ENCODE peak calls at places on chromosomes 13 and 19, in four cellular contexts. One of them, this sample, is unnamed.
A peak's percentile ranks its signal among the peaks of the same experiment; 100 is the strongest.

GRCh38 chr13:60165391-60166099 is 1.8 kb upstream of the DIAPH3 start:
- DNase-seq in OCI-LY7: no peak
- DNase-seq in cardiac muscle cell: no peak
- DNase-seq in mesendoderm: peak; percentile 96
- DNase-seq in this sample: no peak

GRCh38 chr13:51801631-51802099 is 2.3 kb downstream of the DHRS12 start:
- DNase-seq in OCI-LY7: no peak
- DNase-seq in cardiac muscle cell: no peak
- DNase-seq in mesendoderm: peak; percentile 63
- DNase-seq in this sample: no peak

GRCh38 chr19:19491321-19492025 is 23.9 kb downstream of the TSSK6 start:
- DNase-seq in cardiac muscle cell: no peak
- DNase-seq in OCI-LY7: no peak
- DNase-seq in mesendoderm: no peak
- DNase-seq in this sample: no peak

GRCh38 chr19:2428027-2428690 is 773 bp upstream of the TIMM13 start:
- DNase-seq in OCI-LY7: no peak
- DNase-seq in cardiac muscle cell: no peak
- DNase-seq in mesendoderm: peak; percentile 71
- DNase-seq in this sample: no peak

GRCh38 chr13:31424130-31424729 is 224.5 kb downstream of the B3GLCT start:
- DNase-seq in cardiac muscle cell: peak; percentile 81
- DNase-seq in OCI-LY7: peak; percentile 88
- DNase-seq in mesendoderm: peak; percentile 90
- DNase-seq in this sample: peak; percentile 42

GRCh38 chr13:28344163-28344562 is 150.8 kb downstream of the FLT1 start:
- DNase-seq in cardiac muscle cell: no peak
- DNase-seq in mesendoderm: no peak
- DNase-seq in OCI-LY7: no peak
- DNase-seq in this sample: no peak

GRCh38 chr19:41175825-41176734 is 16.9 kb upstream of the CYP2S1 start:
- DNase-seq in OCI-LY7: peak; percentile 24
- DNase-seq in mesendoderm: peak; percentile 99
- DNase-seq in cardiac muscle cell: peak; percentile 75
- DNase-seq in this sample: peak; percentile 77

GRCh38 chr19:53394522-53394973 is 401 bp upstream of the ZNF765 start:
- DNase-seq in mesendoderm: peak; percentile 92
- DNase-seq in cardiac muscle cell: peak; percentile 60
- DNase-seq in OCI-LY7: no peak
- DNase-seq in this sample: peak; percentile 5

GRCh38 chr13:100521912-100522490 is 66.6 kb downstream of the GGACT start:
- DNase-seq in cardiac muscle cell: no peak
- DNase-seq in mesendoderm: no peak
- DNase-seq in OCI-LY7: no peak
- DNase-seq in this sample: no peak

GRCh38 chr13:21322988-21323387 is 136.1 kb downstream of the ZDHHC20 start:
- DNase-seq in mesendoderm: no peak
- DNase-seq in OCI-LY7: no peak
- DNase-seq in cardiac muscle cell: no peak
- DNase-seq in this sample: no peak

GRCh38 chr13:101140087-101140770 is 276.1 kb downstream of the NALCN start:
- DNase-seq in OCI-LY7: no peak
- DNase-seq in mesendoderm: no peak
- DNase-seq in cardiac muscle cell: no peak
- DNase-seq in this sample: no peak

GRCh38 chr13:72808917-72809500 is 27.1 kb downstream of the PIBF1 start:
- DNase-seq in OCI-LY7: peak; percentile 39
- DNase-seq in mesendoderm: peak; percentile 16
- DNase-seq in cardiac muscle cell: peak; percentile 13
- DNase-seq in this sample: no peak

GRCh38 chr19:18677156-18677555 is 6.3 kb upstream of the CRTC1 start:
- DNase-seq in mesendoderm: no peak
- DNase-seq in OCI-LY7: no peak
- DNase-seq in cardiac muscle cell: no peak
- DNase-seq in this sample: no peak

GRCh38 chr19:35889370-35890112 is 10.8 kb downstream of the NFKBID start:
- DNase-seq in cardiac muscle cell: no peak
- DNase-seq in mesendoderm: no peak
- DNase-seq in OCI-LY7: no peak
- DNase-seq in this sample: no peak

GRCh38 chr19:20247016-20247683 is 80.1 kb downstream of the ZNF486 start:
- DNase-seq in mesendoderm: peak; percentile 82
- DNase-seq in cardiac muscle cell: peak; percentile 59
- DNase-seq in OCI-LY7: peak; percentile 77
- DNase-seq in this sample: peak; percentile 25

GRCh38 chr13:66845393-66845792 is 384.7 kb downstream of the PCDH9 start:
- DNase-seq in OCI-LY7: no peak
- DNase-seq in cardiac muscle cell: no peak
- DNase-seq in mesendoderm: no peak
- DNase-seq in this sample: no peak

GRCh38 chr19:31110331-31110730 is 238.9 kb downstream of the TSHZ3 start:
- DNase-seq in OCI-LY7: no peak
- DNase-seq in mesendoderm: peak; percentile 60
- DNase-seq in cardiac muscle cell: peak; percentile 41
- DNase-seq in this sample: no peak

GRCh38 chr13:31846984-31847752 is 107.8 kb downstream of the RXFP2 start:
- DNase-seq in cardiac muscle cell: no peak
- DNase-seq in OCI-LY7: no peak
- DNase-seq in mesendoderm: peak; percentile 29
- DNase-seq in this sample: no peak

GRCh38 chr19:16433986-16434385 is 37.8 kb downstream of the EPS15L1 start:
- DNase-seq in mesendoderm: no peak
- DNase-seq in OCI-LY7: no peak
- DNase-seq in cardiac muscle cell: no peak
- DNase-seq in this sample: no peak

GRCh38 chr19:37813340-37813739 is 34.0 kb upstream of the ZNF573 start:
- DNase-seq in cardiac muscle cell: no peak
- DNase-seq in mesendoderm: no peak
- DNase-seq in OCI-LY7: no peak
- DNase-seq in this sample: no peak

DNA sequence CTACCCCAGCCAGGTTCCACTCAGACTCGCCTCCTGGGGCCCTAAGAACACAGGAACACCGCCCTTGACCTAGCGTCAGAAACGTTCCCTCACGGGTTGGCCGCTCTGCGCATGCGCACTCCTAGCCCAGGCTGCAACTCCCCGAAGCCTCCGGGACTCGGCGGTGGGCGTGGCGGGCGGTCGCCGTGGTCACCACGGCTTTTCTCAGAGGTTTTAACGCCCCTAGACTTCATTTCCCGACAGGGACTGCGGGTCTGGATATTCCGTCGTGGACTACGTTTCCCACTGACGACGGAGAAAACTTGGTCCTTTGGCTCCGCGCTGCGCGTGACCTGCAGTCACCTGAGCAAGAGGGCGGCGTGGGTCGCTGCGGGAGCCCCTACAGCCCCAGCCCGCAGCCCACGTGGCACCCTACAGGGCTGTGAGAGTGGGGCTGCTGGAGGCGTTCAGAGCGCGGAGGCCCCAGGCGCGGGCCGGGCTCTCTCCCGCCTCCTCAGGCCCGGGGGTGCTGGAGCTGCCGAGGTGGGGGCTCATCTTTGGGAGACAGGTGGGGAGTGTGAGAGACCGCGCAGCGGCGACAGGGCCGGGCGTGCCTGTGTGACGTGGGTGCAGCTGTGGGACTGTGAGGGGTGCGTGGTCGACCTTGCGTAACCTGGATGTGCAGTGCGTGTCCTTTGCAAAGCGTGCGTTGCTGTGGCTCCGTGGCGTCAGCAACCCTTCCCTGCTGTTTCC is 38.0 kb upstream of the ZNF573 start:
- DNase-seq in OCI-LY7: no peak
- DNase-seq in mesendoderm: peak; percentile 80
- DNase-seq in cardiac muscle cell: peak; percentile 88
- DNase-seq in this sample: peak; percentile 13
- H3K27ac ChIP-seq in OCI-LY7: no peak overlapping the region
- H3K27ac ChIP-seq in mesendoderm: no peak overlapping the region
- H3K27ac ChIP-seq in cardiac muscle cell: no peak overlapping the region
- H3K27ac ChIP-seq in this sample: no peak overlapping the region

GRCh38 chr19:10562609-10563008 is 3.2 kb downstream of the KRI1 start:
- DNase-seq in cardiac muscle cell: no peak
- DNase-seq in OCI-LY7: no peak
- DNase-seq in mesendoderm: no peak
- DNase-seq in this sample: no peak
- H3K27ac ChIP-seq in cardiac muscle cell: no peak overlapping the region
- H3K27ac ChIP-seq in OCI-LY7: no peak overlapping the region
- H3K27ac ChIP-seq in mesendoderm: no peak overlapping the region
- H3K27ac ChIP-seq in this sample: no peak overlapping the region

GRCh38 chr19:50897191-50897607 is 14.0 kb downstream of the KLK4 start:
- DNase-seq in cardiac muscle cell: no peak
- DNase-seq in OCI-LY7: no peak
- DNase-seq in mesendoderm: no peak
- DNase-seq in this sample: no peak
- H3K27ac ChIP-seq in cardiac muscle cell: no peak overlapping the region
- H3K27ac ChIP-seq in OCI-LY7: no peak overlapping the region
- H3K27ac ChIP-seq in mesendoderm: no peak overlapping the region
- H3K27ac ChIP-seq in this sample: no peak overlapping the region

GRCh38 chr13:33169273-33169980 is 116.1 kb downstream of the STARD13 start:
- DNase-seq in mesendoderm: peak; percentile 8
- DNase-seq in OCI-LY7: no peak
- DNase-seq in cardiac muscle cell: no peak
- DNase-seq in this sample: no peak
- H3K27ac ChIP-seq in mesendoderm: no peak overlapping the region
- H3K27ac ChIP-seq in OCI-LY7: no peak overlapping the region
- H3K27ac ChIP-seq in cardiac muscle cell: no peak overlapping the region
- H3K27ac ChIP-seq in this sample: no peak overlapping the region

DNA sequence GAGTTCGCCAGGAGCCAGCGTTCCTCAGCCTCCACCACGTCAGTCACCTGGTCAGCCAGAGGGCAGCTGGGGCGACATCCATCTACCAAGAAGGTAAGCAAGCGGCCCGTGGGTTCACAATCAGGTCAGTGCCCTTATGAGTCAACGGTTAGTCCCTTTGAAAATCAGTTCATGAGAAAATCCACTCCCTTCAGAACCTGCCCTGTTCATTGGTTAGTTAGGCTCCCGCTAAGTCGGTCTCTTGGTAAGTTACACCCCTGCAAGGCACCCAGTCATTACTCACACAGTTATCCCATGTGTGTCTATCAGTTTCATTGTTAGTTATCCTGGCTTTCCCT is 542 bp downstream of the SIGLECL1 start:
- DNase-seq in cardiac muscle cell: no peak
- DNase-seq in OCI-LY7: no peak
- DNase-seq in mesendoderm: no peak
- DNase-seq in this sample: no peak
- H3K27ac ChIP-seq in cardiac muscle cell: no peak overlapping the region
- H3K27ac ChIP-seq in OCI-LY7: no peak overlapping the region
- H3K27ac ChIP-seq in mesendoderm: no peak overlapping the region
- H3K27ac ChIP-seq in this sample: no peak overlapping the region

GRCh38 chr19:13841339-13842293 is 35.3 kb upstream of the NANOS3 start:
- DNase-seq in cardiac muscle cell: no peak
- DNase-seq in OCI-LY7: no peak
- DNase-seq in mesendoderm: no peak
- DNase-seq in this sample: no peak

GRCh38 chr19:13839193-13839937 is 37.6 kb upstream of the NANOS3 start:
- DNase-seq in OCI-LY7: peak; percentile 76
- DNase-seq in mesendoderm: no peak
- DNase-seq in cardiac muscle cell: peak; percentile 36
- DNase-seq in this sample: peak; percentile 89

GRCh38 chr19:13838943-13839192 is 38.1 kb upstream of the NANOS3 start:
- DNase-seq in mesendoderm: no peak
- DNase-seq in OCI-LY7: no peak
- DNase-seq in cardiac muscle cell: no peak
- DNase-seq in this sample: no peak

GRCh38 chr19:13840751-13841338 is 36.1 kb upstream of the NANOS3 start:
- DNase-seq in OCI-LY7: no peak
- DNase-seq in cardiac muscle cell: no peak
- DNase-seq in mesendoderm: no peak
- DNase-seq in this sample: no peak

GRCh38 chr19:13839938-13840750 is 36.8 kb upstream of the NANOS3 start:
- DNase-seq in cardiac muscle cell: no peak
- DNase-seq in OCI-LY7: no peak
- DNase-seq in mesendoderm: no peak
- DNase-seq in this sample: no peak
- H3K27ac ChIP-seq in cardiac muscle cell: no peak overlapping the region
- H3K27ac ChIP-seq in OCI-LY7: peak overlapping the region; percentile 64
- H3K27ac ChIP-seq in mesendoderm: no peak overlapping the region
- H3K27ac ChIP-seq in this sample: peak overlapping the region; percentile 78

DNA sequence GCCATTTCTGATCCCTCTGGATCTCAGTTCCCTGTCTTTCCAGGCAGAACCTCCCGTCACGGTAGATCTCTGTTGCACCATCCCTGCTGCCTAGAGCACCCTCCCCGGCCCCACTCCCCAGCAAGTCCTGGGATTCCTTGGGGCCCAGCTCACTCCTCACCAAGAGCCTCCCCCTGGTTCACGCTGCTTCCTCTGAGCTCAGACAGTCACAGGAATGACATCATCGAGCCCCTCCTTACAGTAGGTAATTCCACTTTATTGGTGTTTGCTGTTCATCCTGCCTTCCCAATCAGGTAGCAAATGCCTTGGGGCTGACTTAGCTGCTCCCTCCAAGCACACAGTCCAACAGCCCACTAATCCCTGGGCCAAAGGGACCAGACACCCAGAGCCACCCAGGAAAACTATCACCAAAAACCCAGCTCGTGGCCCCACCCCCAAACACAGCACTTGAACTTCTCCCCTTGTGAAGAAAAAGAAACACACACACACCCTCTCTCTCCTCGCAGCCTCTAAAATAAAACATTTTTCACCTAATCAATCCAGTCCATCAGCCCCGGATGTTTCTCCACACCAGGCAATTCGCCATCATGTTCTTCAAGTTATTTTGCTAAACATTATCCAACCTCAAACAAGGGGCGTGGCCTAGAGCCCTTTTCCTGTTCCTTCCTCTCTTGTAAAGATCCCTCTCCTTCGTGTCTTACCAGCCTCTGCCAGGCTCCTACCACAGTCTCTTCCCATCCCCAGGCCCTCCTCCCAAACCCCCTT is 2.5 kb downstream of the NAPA start:
- DNase-seq in cardiac muscle cell: no peak
- DNase-seq in mesendoderm: no peak
- DNase-seq in OCI-LY7: no peak
- DNase-seq in this sample: no peak
- H3K27ac ChIP-seq in cardiac muscle cell: no peak overlapping the region
- H3K27ac ChIP-seq in mesendoderm: no peak overlapping the region
- H3K27ac ChIP-seq in OCI-LY7: no peak overlapping the region
- H3K27ac ChIP-seq in this sample: no peak overlapping the region

GRCh38 chr19:1098177-1099051 is 3.2 kb upstream of the POLR2E start:
- DNase-seq in cardiac muscle cell: no peak
- DNase-seq in mesendoderm: no peak
- DNase-seq in OCI-LY7: no peak
- DNase-seq in this sample: no peak
- H3K27ac ChIP-seq in cardiac muscle cell: peak overlapping the region; percentile 30
- H3K27ac ChIP-seq in mesendoderm: no peak overlapping the region
- H3K27ac ChIP-seq in OCI-LY7: no peak overlapping the region
- H3K27ac ChIP-seq in this sample: no peak overlapping the region

This sample was measured in CD8-positive, alpha-beta T cell.